ENCODE peak calls at places on chromosomes 6 and 20, in eight cellular contexts. D, Z, W, H, B, U, S and X are unnamed samples.

GRCh38 chr6:162358625-162359024 is 368.9 kb downstream of the PRKN start:
- DNase-seq in B (no peak), D (no peak), S (no peak), U (no peak), Z (no peak), H (no peak), W (no peak), X (no peak)

GRCh38 chr6:32179746-32180405 is 1.7 kb downstream of the RNF5 start:
- DNase-seq in U (peak; percentile 18), B (no peak), D (no peak), W (no peak), H (no peak), S (no peak), Z (no peak), X (no peak)

GRCh38 chr20:50574108-50574507 is 63.9 kb downstream of the PTPN1 start:
- DNase-seq in B (no peak), D (no peak), U (no peak), S (no peak), H (peak; percentile 58), Z (no peak), W (peak; percentile 58), X (no peak)

GRCh38 chr6:42960243-42961019 is at the start of gene GNMT:
- DNase-seq in S (peak; percentile 45), H (peak; percentile 71), D (no peak), B (peak; percentile 43), U (peak; percentile 46), Z (no peak), W (peak; percentile 69), X (no peak)

GRCh38 chr20:18058661-18059467 is 1.1 kb upstream of the OVOL2 start:
- DNase-seq in Z (no peak), B (peak; percentile 26), U (no peak), D (no peak), H (peak; percentile 58), W (no peak), S (no peak), X (no peak)

GRCh38 chr6:157861814-157862213 is 38.8 kb downstream of the SNX9 start:
- DNase-seq in W (no peak), S (no peak), B (no peak), H (no peak), Z (no peak), D (no peak), U (no peak), X (no peak)

GRCh38 chr6:162181741-162182401 is 545.7 kb downstream of the PRKN start:
- DNase-seq in S (no peak), U (no peak), Z (no peak), D (no peak), B (no peak), H (no peak), W (no peak), X (no peak)

GRCh38 chr20:2845607-2846006 is 5.1 kb downstream of the VPS16 start:
- DNase-seq in Z (no peak), D (no peak), W (no peak), B (no peak), U (no peak), H (no peak), S (no peak), X (no peak)

GRCh38 chr20:10454135-10454750 is 19.1 kb downstream of the SLX4IP start:
- DNase-seq in D (no peak), S (no peak), H (no peak), B (no peak), Z (no peak), U (no peak), W (no peak), X (no peak)

GRCh38 chr6:107202876-107203468 is 87.7 kb upstream of the BEND3 start:
- DNase-seq in S (no peak), H (no peak), U (no peak), B (no peak), D (no peak), W (no peak), Z (no peak), X (no peak)

GRCh38 chr6:78810146-78810545 is 57.2 kb upstream of the IRAK1BP1 start:
- DNase-seq in D (peak; percentile 17), H (no peak), B (peak; percentile 37), U (peak; percentile 15), W (no peak), S (peak; percentile 20), Z (no peak), X (no peak)

GRCh38 chr20:46651091-46651962 is at the start of gene SLC13A3:
- DNase-seq in B (peak; percentile 30), Z (no peak), D (no peak), S (no peak), H (no peak), W (no peak), U (no peak), X (peak; percentile 70)

GRCh38 chr6:145318952-145319351 is 416.4 kb downstream of the EPM2A start:
- DNase-seq in B (no peak), Z (no peak), H (no peak), D (no peak), S (no peak), U (no peak), W (no peak), X (no peak)

GRCh38 chr20:57501461-57502330 is 23.2 kb downstream of the CTCFL start:
- DNase-seq in Z (no peak), W (no peak), H (no peak), S (no peak), B (no peak), U (no peak), D (no peak), X (no peak)

GRCh38 chr6:40852667-40853383 is 186.2 kb downstream of the UNC5CL start:
- DNase-seq in W (no peak), H (no peak), S (peak; percentile 15), U (no peak), D (no peak), B (peak; percentile 9), Z (no peak), X (no peak)
- TF ChIP-seq CTCF in W (no peak), H (no peak), S (no peak), U (no peak), D (peak; percentile 55), B (peak; percentile 59), Z (peak; percentile 28), X (peak; percentile 68)

GRCh38 chr6:149482542-149483261 is 2.1 kb downstream of the ZC3H12D start:
- DNase-seq in U (no peak), D (no peak), B (no peak), H (no peak), W (no peak), S (no peak), Z (no peak), X (no peak)

GRCh38 chr6:149483302-149483701 is 1.5 kb downstream of the ZC3H12D start:
- DNase-seq in W (no peak), Z (no peak), H (no peak), D (no peak), S (no peak), B (no peak), U (no peak), X (no peak)

GRCh38 chr6:149487316-149487715 is 2.5 kb upstream of the ZC3H12D start:
- DNase-seq in Z (no peak), H (no peak), U (no peak), B (no peak), S (no peak), D (no peak), W (no peak), X (no peak)

GRCh38 chr6:149483849-149484635 is 772 bp downstream of the ZC3H12D start:
- DNase-seq in S (no peak), B (no peak), U (no peak), W (no peak), H (no peak), Z (no peak), D (no peak), X (no peak)

DNA sequence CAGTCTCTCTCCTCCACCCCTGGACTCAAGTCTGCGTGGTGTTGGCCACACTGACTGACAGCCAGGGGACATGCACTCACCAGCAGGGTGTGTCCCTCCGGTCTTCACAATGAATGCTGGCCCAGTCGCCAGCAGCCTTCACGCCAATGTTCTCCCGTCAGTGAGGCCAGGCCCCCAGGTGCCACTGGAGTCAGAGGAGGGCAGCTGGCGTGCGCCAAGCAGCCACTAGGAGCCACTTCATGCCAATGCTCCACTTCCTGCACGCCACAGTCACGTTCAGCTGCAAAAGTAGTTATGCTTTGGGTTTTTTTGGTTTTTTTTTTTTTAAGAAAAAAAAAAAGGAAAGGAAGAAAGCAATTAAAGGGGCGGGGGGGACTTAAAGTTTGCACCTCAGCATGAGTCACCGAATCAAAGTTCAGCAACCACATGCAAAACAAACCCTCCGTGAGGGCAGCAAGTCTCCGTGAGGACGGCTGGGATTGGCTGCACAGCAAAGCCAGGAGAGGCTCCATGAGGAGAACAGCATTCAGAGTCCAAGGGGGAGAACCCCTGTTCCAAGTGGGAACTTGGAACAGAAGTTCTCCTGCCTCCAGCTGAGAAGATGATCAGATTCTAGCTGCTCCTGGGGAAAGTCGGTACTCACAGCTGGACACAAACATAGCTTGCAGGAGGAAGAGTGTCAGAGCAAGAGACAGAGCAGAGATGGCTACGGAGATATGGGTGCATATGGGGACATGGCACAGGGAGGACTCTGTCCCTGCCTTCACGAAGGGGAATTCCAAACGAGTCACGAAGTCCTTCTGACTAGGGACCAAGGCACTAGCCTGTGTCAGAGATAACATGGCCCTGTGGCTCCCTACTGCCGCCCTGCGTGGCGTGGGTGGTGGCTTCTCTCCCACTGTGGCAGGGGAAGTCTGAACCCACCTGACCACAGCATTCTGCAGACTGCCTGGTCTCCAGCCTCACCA is at the start of gene ZC3H12D:
- DNase-seq in U (peak; percentile 31), H (peak; percentile 76), W (peak; percentile 73), D (peak; percentile 75), B (no peak), S (peak; percentile 54), Z (no peak), X (no peak)
- TF ChIP-seq CTCF in U (peak; percentile 19), H (peak; percentile 26), W (no peak), D (no peak), B (no peak), S (peak; percentile 40), Z (no peak), X (no peak)

GRCh38 chr6:30612687-30613248 is 4.3 kb downstream of the PPP1R10 start:
- DNase-seq in S (no peak), H (no peak), W (no peak), D (no peak), U (no peak), Z (no peak), B (no peak), X (no peak)

GRCh38 chr6:30611150-30611855 is 5.7 kb downstream of the PPP1R10 start:
- DNase-seq in Z (no peak), S (no peak), B (no peak), D (no peak), U (no peak), H (no peak), W (no peak), X (no peak)

GRCh38 chr6:30611856-30612194 is 5.2 kb downstream of the PPP1R10 start:
- DNase-seq in U (no peak), Z (no peak), D (no peak), W (no peak), H (no peak), B (no peak), S (no peak), X (no peak)

GRCh38 chr6:30613251-30614043 is 3.6 kb downstream of the PPP1R10 start:
- DNase-seq in S (no peak), Z (no peak), W (peak; percentile 5), B (no peak), D (no peak), H (no peak), U (no peak), X (no peak)

GRCh38 chr6:30612213-30612612 is 4.8 kb downstream of the PPP1R10 start:
- DNase-seq in Z (no peak), H (no peak), S (no peak), W (no peak), B (no peak), U (no peak), D (no peak), X (no peak)
- TF ChIP-seq CTCF in Z (peak; percentile 10), H (no peak), S (no peak), W (no peak), B (peak; percentile 26), U (peak; percentile 14), D (peak; percentile 21), X (peak; percentile 54)

GRCh38 chr6:18053555-18054445 is 66.4 kb upstream of the KIF13A start:
- DNase-seq in W (no peak), D (no peak), U (no peak), Z (no peak), B (no peak), S (no peak), H (no peak), X (no peak)
- TF ChIP-seq CTCF in W (no peak), D (no peak), U (no peak), Z (no peak), B (no peak), S (no peak), H (no peak), X (no peak)